ENCODE peak calls at places on chromosomes 4 and X, in nine cellular contexts. Q is neural crest cell, D is OCI-LY7, B is endothelial cell, S is nephron progenitor cell, U is brain microvascular endothelial cell, O is foreskin fibroblast, W is WERI-Rb-1, C is GM13976. N is an unnamed sample.

GRCh38 chr4:8439914-8440490 is 521 bp downstream of the ACOX3 start:
- DNase-seq in S (peak; percentile 15), O (no peak), Q (no peak), C (no peak), U (no peak), B (no peak), D (peak; percentile 72), W (peak; percentile 37), N (no peak)

GRCh38 chrX:84469226-84469625 is 33.0 kb downstream of the HDX start:
- DNase-seq in S (no peak), O (no peak), Q (no peak), D (no peak), W (no peak), C (no peak), U (peak; percentile 45), B (no peak), N (no peak)

GRCh38 chr4:169201144-169202124 is 69.3 kb downstream of the SH3RF1 start:
- DNase-seq in C (no peak), U (no peak), S (no peak), Q (no peak), D (no peak), B (no peak), W (no peak), O (no peak), N (no peak)

GRCh38 chrX:44035576-44035975 is 62.4 kb upstream of the NDP start:
- DNase-seq in Q (no peak), W (no peak), S (no peak), B (no peak), O (no peak), D (no peak), C (no peak), U (peak; percentile 23), N (no peak)

GRCh38 chr4:40307627-40308497 is 27.3 kb upstream of the CHRNA9 start:
- DNase-seq in C (no peak), U (no peak), B (no peak), S (no peak), W (no peak), O (no peak), D (peak; percentile 87), Q (no peak), N (peak; percentile 43)

GRCh38 chrX:154019633-154020499 is at the start of gene IRAK1:
- DNase-seq in U (no peak), Q (peak; percentile 23), B (peak; percentile 42), W (peak; percentile 66), C (peak; percentile 85), S (peak; percentile 60), O (peak; percentile 66), D (peak; percentile 73), N (no peak)

GRCh38 chr4:161403781-161404180 is 760.0 kb downstream of the FSTL5 start:
- DNase-seq in W (no peak), C (no peak), Q (no peak), U (no peak), D (no peak), O (no peak), B (no peak), S (no peak), N (no peak)

GRCh38 chrX:137982791-137983190 is 416.9 kb downstream of the ZIC3 start:
- DNase-seq in S (no peak), W (no peak), O (no peak), Q (no peak), U (no peak), D (no peak), C (no peak), B (no peak), N (no peak)

GRCh38 chr4:113411496-113411938 is 350.0 kb downstream of the CAMK2D start:
- DNase-seq in S (no peak), D (no peak), C (no peak), B (no peak), U (peak; percentile 91), Q (no peak), W (no peak), O (peak; percentile 89), N (no peak)

GRCh38 chr4:128517096-128517738 is 229.6 kb upstream of the PGRMC2 start:
- DNase-seq in S (no peak), B (no peak), W (no peak), Q (no peak), O (peak; percentile 78), C (no peak), D (no peak), U (no peak), N (no peak)
- TF ChIP-seq CTCF in S (no peak), B (no peak), W (no peak), Q (no peak), O (no peak), C (no peak), D (no peak), U (no peak), N (no peak)

GRCh38 chr4:75724066-75724866 is at the start of gene USO1:
- DNase-seq in O (peak; percentile 99), B (peak; percentile 99), S (peak; percentile 100), W (peak; percentile 99), Q (peak; percentile 98), U (peak; percentile 98), C (peak; percentile 97), D (peak; percentile 98), N (peak; percentile 99)
- TF ChIP-seq CTCF in O (peak; percentile 86), B (peak; percentile 87), S (peak; percentile 71), W (peak; percentile 74), Q (peak; percentile 91), U (peak; percentile 89), C (peak; percentile 63), D (peak; percentile 95), N (peak; percentile 96)

GRCh38 chr4:100421356-100421978 is 96.4 kb downstream of the EMCN start:
- DNase-seq in W (no peak), Q (no peak), C (no peak), U (peak; percentile 10), S (no peak), D (peak; percentile 9), B (no peak), O (peak; percentile 16), N (no peak)
- TF ChIP-seq CTCF in W (peak; percentile 40), Q (peak; percentile 67), C (peak; percentile 10), U (peak; percentile 58), S (peak; percentile 41), D (peak; percentile 72), B (peak; percentile 55), O (peak; percentile 43), N (peak; percentile 70)

DNA sequence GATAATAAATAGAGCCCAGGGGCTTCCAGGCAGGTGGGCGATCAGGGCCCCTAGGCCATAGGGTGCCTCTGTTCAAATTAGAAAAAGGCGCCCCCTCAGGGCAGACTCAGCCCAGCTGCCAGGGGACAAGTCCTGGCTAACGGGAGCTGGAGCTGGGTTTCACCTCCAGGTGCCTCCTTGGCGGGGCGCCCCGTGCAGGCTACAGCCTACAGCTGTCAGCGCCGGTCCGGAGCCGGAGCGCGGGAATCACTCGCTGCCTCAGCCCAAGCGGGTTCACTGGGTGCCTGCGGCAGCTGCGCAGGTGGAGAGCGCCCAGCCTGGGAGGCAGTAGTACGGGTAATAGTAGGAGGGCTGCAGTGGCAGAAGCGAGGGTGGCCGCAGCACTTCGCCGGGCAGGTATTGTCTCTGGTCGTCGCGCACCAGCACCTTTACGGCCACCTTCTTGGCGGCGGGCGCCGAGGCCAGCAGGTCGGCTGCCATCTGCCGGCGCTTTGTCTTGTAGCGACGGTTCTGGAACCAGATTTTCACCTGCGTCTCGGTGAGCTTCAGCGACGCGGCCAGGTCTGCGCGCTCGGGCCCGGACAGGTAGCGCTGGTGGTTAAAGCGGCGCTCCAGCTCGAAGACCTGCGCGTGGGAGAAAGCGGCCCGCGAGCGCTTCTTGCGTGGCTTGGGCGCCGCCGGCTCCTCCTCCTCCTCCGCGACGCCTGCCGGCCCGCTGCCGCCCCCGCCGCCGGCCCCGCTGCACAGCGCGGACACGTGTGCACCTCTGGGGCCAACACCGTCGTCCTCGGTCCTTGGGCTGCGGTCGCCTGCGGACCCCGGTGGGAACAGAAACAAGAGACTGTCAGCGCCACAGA is 2.4 kb downstream of the NKX3-2 start:
- DNase-seq in B (peak; percentile 40), C (peak; percentile 64), Q (no peak), D (no peak), W (peak; percentile 68), U (no peak), S (peak; percentile 55), O (no peak), N (peak; percentile 90)
- TF ChIP-seq CTCF in B (peak; percentile 27), C (peak; percentile 29), Q (peak; percentile 58), D (peak; percentile 36), W (peak; percentile 51), U (peak; percentile 52), S (peak; percentile 39), O (no peak), N (peak; percentile 53)

GRCh38 chr4:6333301-6334202 is 63.9 kb downstream of the WFS1 start:
- DNase-seq in W (peak; percentile 44), Q (peak; percentile 25), O (no peak), C (no peak), D (peak; percentile 39), S (no peak), U (no peak), B (no peak), N (no peak)
- TF ChIP-seq CTCF in W (peak; percentile 84), Q (peak; percentile 64), O (peak; percentile 51), C (peak; percentile 30), D (peak; percentile 83), S (peak; percentile 33), U (peak; percentile 75), B (peak; percentile 84), N (peak; percentile 75)